ENCODE peak calls at places on chromosomes 11 and 22, in five cellular contexts. B is dorsolateral prefrontal cortex, A is colonic mucosa, S is fibroblast of the aortic adventitia, C is mammary epithelial cell. P is an unnamed sample.

GRCh38 chr11:110174645-110175310 is 81.6 kb downstream of the ZC3H12C start:
- DNase-seq in S (peak; percentile 57), A (no peak), B (no peak), C (no peak), P (no peak)

GRCh38 chr11:17930544-17931144 is 82.2 kb downstream of the SERGEF start:
- DNase-seq in B (no peak), C (no peak), S (no peak), A (no peak), P (no peak)

GRCh38 chr22:23180893-23181762 is 819 bp downstream of the BCR start:
- DNase-seq in C (peak; percentile 39), S (no peak), A (no peak), B (no peak), P (no peak)

GRCh38 chr22:21589415-21589814 is 21.9 kb downstream of the UBE2L3 start:
- DNase-seq in C (no peak), A (no peak), B (no peak), S (no peak), P (no peak)

GRCh38 chr11:124867700-124868099 is 2.5 kb downstream of the ROBO3 start:
- DNase-seq in A (no peak), S (peak; percentile 39), B (no peak), C (no peak), P (no peak)

GRCh38 chr11:28835790-28836189 is 727.6 kb downstream of the METTL15 start:
- DNase-seq in C (peak; percentile 51), A (no peak), S (peak; percentile 68), B (no peak), P (peak; percentile 86)

GRCh38 chr22:26580240-26580962 is 9.5 kb downstream of the TPST2 start:
- DNase-seq in A (no peak), B (no peak), S (no peak), C (no peak), P (no peak)

GRCh38 chr11:21485011-21485410 is 707.9 kb upstream of the ANO5 start:
- DNase-seq in C (no peak), A (no peak), B (no peak), S (no peak), P (no peak)

GRCh38 chr11:11163256-11163655 is 189.8 kb downstream of the CSNK2A3 start:
- DNase-seq in S (no peak), B (no peak), A (no peak), C (no peak), P (no peak)

GRCh38 chr22:28935140-28935539 is 51.8 kb downstream of the ZNRF3 start:
- DNase-seq in A (no peak), B (no peak), S (no peak), C (no peak), P (no peak)

GRCh38 chr22:28937206-28938025 is 54.0 kb downstream of the ZNRF3 start:
- DNase-seq in C (no peak), B (no peak), A (no peak), S (no peak), P (no peak)

GRCh38 chr22:28934026-28934425 is 50.7 kb downstream of the ZNRF3 start:
- DNase-seq in S (no peak), B (no peak), C (no peak), A (no peak), P (no peak)

GRCh38 chr22:28936200-28936599 is 52.8 kb downstream of the ZNRF3 start:
- DNase-seq in B (no peak), A (no peak), C (no peak), S (no peak), P (no peak)

GRCh38 chr22:28935713-28936112 is 52.3 kb downstream of the ZNRF3 start:
- DNase-seq in B (no peak), A (no peak), C (no peak), S (no peak), P (no peak)
- TF ChIP-seq CTCF in B (no peak), A (no peak), C (peak; percentile 41), S (peak; percentile 55), P (peak; percentile 44)

GRCh38 chr22:32646476-32646875 is 155.0 kb upstream of the TIMP3 start:
- DNase-seq in B (no peak), A (no peak), S (no peak), C (no peak), P (no peak)

GRCh38 chr22:32648486-32648885 is 153.0 kb upstream of the TIMP3 start:
- DNase-seq in B (no peak), S (no peak), C (no peak), A (no peak), P (no peak)

GRCh38 chr22:32649515-32650200 is 151.8 kb upstream of the TIMP3 start:
- DNase-seq in S (peak; percentile 29), B (no peak), C (no peak), A (no peak), P (no peak)

GRCh38 chr22:32643246-32643645 is 158.3 kb upstream of the TIMP3 start:
- DNase-seq in B (no peak), C (no peak), S (no peak), A (no peak), P (no peak)

DNA sequence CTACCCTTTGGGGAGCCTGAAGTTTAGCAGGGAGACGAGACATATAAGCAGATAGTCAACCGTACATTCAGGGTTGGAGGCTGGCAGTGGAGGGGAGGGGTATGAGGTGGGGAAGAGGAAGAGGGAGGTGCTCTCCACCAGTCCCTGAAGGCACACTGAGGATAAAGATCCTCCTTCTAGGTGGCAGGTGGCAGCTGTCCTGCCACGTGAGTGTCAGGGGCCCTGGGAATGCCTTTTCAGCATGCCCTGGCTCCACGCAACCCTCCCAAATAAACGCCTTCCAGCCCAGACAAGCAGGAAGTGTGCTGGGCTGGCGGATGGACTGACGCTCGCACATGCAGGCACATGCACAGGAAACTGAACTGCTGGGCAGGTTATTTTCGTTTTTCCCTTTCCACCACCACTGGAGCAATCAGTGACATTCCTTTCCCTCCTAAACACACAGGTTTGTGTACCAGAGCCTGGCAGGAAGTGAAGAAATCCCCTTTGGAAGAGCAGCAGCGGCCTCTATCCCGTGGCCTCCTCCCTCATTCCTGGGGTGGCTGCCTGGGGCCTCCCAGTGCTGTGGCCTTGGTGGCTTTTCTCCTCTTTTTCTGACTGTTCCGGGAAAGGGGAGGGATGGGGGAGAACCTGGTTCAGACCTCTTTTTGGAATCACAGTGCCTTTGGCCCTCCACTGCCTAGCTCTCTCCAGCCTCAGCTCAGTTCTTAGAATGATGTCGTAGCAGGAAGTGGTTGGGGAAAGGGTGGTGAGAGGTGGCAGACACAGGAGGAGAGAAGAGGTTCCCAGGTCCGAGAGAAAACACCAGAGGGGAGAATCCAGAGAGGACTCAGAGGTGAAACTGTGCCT is 157.0 kb upstream of the TIMP3 start:
- DNase-seq in S (peak; percentile 14), C (peak; percentile 93), A (peak; percentile 30), B (no peak), P (no peak)
- H3K4me3 ChIP-seq in S (no peak overlapping the region), C (no peak overlapping the region), A (no peak overlapping the region), B (no peak overlapping the region), P (no peak overlapping the region)

GRCh38 chr22:38305481-38306448 is 11.5 kb downstream of the CSNK1E start:
- DNase-seq in C (peak; percentile 63), B (no peak), S (peak; percentile 72), A (peak; percentile 64), P (peak; percentile 72)
- TF ChIP-seq CTCF in C (no peak), B (no peak), S (no peak), A (no peak), P (no peak)

GRCh38 chr11:14972581-14973490 is 685 bp upstream of the CALCA start:
- DNase-seq in C (no peak), S (no peak), B (no peak), A (no peak), P (no peak)

GRCh38 chr11:14974021-14974698 is 2.0 kb upstream of the CALCA start:
- DNase-seq in C (no peak), S (no peak), A (no peak), B (no peak), P (no peak)

GRCh38 chr11:14973621-14974020 is 1.5 kb upstream of the CALCA start:
- DNase-seq in S (peak; percentile 18), C (no peak), A (no peak), B (peak; percentile 47), P (no peak)

GRCh38 chr11:14969922-14970323 is 2.2 kb downstream of the CALCA start:
- DNase-seq in C (no peak), B (no peak), A (peak; percentile 47), S (peak; percentile 11), P (no peak)

DNA sequence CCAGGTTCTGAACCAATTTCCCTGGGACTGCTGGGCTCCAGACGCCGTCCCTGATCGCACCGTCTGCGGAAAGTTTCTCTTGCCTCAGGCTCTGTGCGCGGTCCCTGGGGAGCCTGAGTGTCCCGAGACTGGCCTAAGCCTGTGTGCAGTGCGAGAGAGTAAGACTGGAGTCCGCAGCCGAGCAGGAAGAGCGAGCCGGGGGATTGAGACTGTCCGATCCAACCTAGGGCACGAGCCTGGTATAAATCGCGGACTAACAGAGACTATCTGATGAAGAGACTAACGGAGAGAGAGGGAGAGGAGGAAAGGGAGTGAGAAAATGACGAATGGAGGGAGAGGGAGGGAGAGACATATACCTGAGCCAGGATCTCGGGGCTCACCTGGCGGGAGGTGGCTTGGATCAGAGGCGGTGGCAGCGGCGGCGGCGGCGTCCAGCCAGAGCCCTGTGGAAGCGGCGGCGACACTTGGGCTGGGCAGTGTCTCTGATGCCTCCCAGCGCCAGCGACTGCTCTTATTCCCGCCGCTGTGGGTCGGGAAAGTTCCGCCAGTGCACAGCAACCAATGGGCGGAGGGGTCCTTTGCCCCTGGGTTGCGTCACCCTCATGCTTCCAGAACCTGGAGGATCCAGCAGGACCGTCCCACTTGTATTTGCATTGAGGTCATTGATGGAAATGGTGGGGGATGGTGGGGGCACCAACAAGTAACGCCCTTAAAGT is at the start of gene CALCA:
- DNase-seq in B (no peak), A (no peak), C (no peak), S (peak; percentile 17), P (no peak)
- H3K4me3 ChIP-seq in B (no peak within 1 kb of the TSS), A (no peak within 1 kb of the TSS), C (no peak within 1 kb of the TSS), S (no peak within 1 kb of the TSS), P (peak within 1 kb of the TSS; percentile 18)

GRCh38 chr11:117381988-117382387 is 54.3 kb downstream of the CEP164 start:
- DNase-seq in A (no peak), B (no peak), S (no peak), C (no peak), P (no peak)

GRCh38 chr11:117378966-117379865 is 51.6 kb downstream of the CEP164 start:
- DNase-seq in C (no peak), B (no peak), A (no peak), S (no peak), P (no peak)

GRCh38 chr11:117382746-117383145 is 55.1 kb downstream of the CEP164 start:
- DNase-seq in C (no peak), A (no peak), B (no peak), S (no peak), P (no peak)

GRCh38 chr11:117381481-117381880 is 53.8 kb downstream of the CEP164 start:
- DNase-seq in C (no peak), A (no peak), B (no peak), S (no peak), P (no peak)

GRCh38 chr11:117380676-117381075 is 53.0 kb downstream of the CEP164 start:
- DNase-seq in C (no peak), B (no peak), S (no peak), A (no peak), P (no peak)
- TF ChIP-seq CTCF in C (no peak), B (no peak), S (no peak), A (no peak), P (no peak)

GRCh38 chr11:112016088-112016764 is 9.0 kb upstream of the DLAT start:
- DNase-seq in C (no peak), S (peak; percentile 53), A (no peak), B (no peak), P (no peak)
- H3K4me3 ChIP-seq in C (no peak overlapping the region), S (no peak overlapping the region), A (no peak overlapping the region), B (no peak overlapping the region), P (no peak overlapping the region)

GRCh38 chr11:2881974-2882362 is 3.6 kb downstream of the CDKN1C start:
- DNase-seq in B (no peak), A (no peak), S (no peak), C (no peak), P (no peak)
- TF ChIP-seq CTCF in B (no peak), A (no peak), S (no peak), C (no peak), P (no peak)

P was measured in epithelial cell of proximal tubule.